ENCODE peak calls at places on chromosome 3, in six cellular contexts. J is activated CD8-positive, alpha-beta T cell treated with anti-CD3 and anti-CD28 coated beads for 36 hours; L is cardiac fibroblast; F is AG09309; U is chondrocyte; X is PC-3. B is an unnamed sample.

GRCh38 chr3:171736556-171736955 is 73.7 kb downstream of the PLD1 start:
- DNase-seq in J (no peak), L (no peak), F (no peak), U (no peak), X (no peak), B (no peak)

GRCh38 chr3:134155456-134155855 is 95.2 kb downstream of the RYK start:
- DNase-seq in J (no peak), L (no peak), F (no peak), U (no peak), X (no peak), B (no peak)

GRCh38 chr3:196553551-196553950 is 14.8 kb downstream of the WDR53 start:
- DNase-seq in J (no peak), L (no peak), F (no peak), U (no peak), X (no peak), B (no peak)

GRCh38 chr3:25781758-25782594 is 1.3 kb downstream of the NGLY1 start:
- DNase-seq in J (no peak), L (no peak), F (no peak), U (no peak), X (no peak), B (peak; percentile 75)

GRCh38 chr3:171712168-171712938 is 97.9 kb downstream of the PLD1 start:
- DNase-seq in J (no peak), L (peak; percentile 38), F (peak; percentile 2), U (no peak), X (no peak), B (no peak)

GRCh38 chr3:33115024-33115768 is 1.4 kb downstream of the CRTAP start:
- DNase-seq in J (no peak), L (peak; percentile 91), F (peak; percentile 77), U (no peak), X (peak; percentile 79), B (no peak)

GRCh38 chr3:21912656-21913055 is 161.6 kb upstream of the ZNF385D start:
- DNase-seq in J (no peak), L (peak; percentile 74), F (no peak), U (no peak), X (no peak), B (no peak)

GRCh38 chr3:127763337-127763736 is 59.0 kb downstream of the MGLL start:
- DNase-seq in J (no peak), L (no peak), F (no peak), U (no peak), X (no peak), B (no peak)

GRCh38 chr3:51691021-51691420 is 15.8 kb upstream of the GRM2 start:
- DNase-seq in J (no peak), L (no peak), F (no peak), U (no peak), X (no peak), B (no peak)

GRCh38 chr3:124615896-124616543 is 114.2 kb upstream of the UMPS start:
- DNase-seq in J (no peak), L (no peak), F (no peak), U (no peak), X (no peak), B (no peak)

DNA sequence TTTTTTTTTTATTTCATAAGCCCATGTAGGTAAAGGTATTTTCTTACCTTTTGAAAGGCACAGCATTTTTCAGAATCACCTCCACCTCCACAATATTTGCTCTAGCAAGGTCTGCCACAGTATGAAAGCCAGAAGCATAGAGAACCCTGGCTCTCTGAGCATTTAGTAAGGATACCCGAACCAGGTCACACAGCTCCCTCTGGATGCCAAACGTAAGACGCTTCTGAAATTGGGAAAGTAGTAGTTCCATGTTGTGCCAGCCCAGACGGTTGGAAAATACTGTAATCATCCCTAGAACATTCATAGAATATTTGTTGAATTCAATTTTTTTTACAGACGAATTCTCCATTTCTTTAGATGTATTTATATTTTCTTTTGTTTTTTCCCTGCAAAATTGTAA is 52.4 kb downstream of the POLQ start:
- DNase-seq in J (no peak), L (peak; percentile 22), F (no peak), U (no peak), X (no peak), B (no peak)
- TF ChIP-seq CTCF in J (no peak), L (no peak), F (peak; percentile 22), U (peak; percentile 52), X (peak; percentile 34), B (no peak)

DNA sequence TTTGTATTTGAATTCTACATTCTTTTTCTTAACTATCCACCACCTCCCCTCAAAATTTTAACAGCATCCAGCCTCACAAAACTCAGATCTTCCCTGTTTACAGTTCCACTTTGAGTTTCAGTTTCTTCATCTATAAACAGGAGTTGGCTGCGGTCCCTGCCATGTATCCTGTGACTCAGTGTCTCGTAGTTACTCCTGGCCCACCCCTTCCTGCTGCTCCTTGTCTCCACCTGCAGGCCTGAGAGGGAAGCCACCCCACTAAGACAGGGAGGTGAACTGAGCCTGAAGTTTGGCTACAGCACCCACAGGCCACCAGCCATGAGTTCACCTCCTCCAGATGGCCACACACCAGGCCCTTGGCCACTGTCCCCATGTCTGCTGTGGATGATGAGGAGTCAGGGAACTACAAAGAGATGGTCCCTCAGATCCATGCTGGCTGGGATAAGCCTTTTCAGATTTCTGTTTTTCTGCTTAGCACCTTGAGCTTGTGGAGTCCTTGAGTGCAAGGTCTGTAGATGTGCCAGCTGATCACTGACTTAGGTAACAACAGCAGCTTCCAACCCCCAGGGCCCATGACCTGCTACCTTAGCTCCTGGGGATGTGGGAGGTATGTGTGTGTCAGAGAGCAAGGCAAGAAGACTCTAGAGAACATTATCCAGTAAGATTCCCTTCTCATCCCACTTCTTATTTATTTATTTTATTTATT is 37.5 kb downstream of the CD86 start:
- DNase-seq in J (peak; percentile 81), L (peak; percentile 29), F (no peak), U (no peak), X (peak; percentile 81), B (peak; percentile 50)
- TF ChIP-seq CTCF in J (peak; percentile 67), L (peak; percentile 60), F (peak; percentile 59), U (peak; percentile 41), X (peak; percentile 88), B (peak; percentile 70)

GRCh38 chr3:168095611-168096209 is at the start of gene GOLIM4:
- DNase-seq in J (peak; percentile 79), L (peak; percentile 98), F (peak; percentile 93), U (peak; percentile 100), X (peak; percentile 97), B (peak; percentile 95)

GRCh38 chr3:168093790-168094189 is 1.9 kb downstream of the GOLIM4 start:
- DNase-seq in J (no peak), L (no peak), F (no peak), U (no peak), X (no peak), B (no peak)

GRCh38 chr3:168096210-168096795 is 579 bp upstream of the GOLIM4 start:
- DNase-seq in J (peak; percentile 53), L (peak; percentile 92), F (peak; percentile 84), U (peak; percentile 82), X (peak; percentile 87), B (peak; percentile 56)

GRCh38 chr3:168094580-168094876 is 1.2 kb downstream of the GOLIM4 start:
- DNase-seq in J (no peak), L (peak; percentile 69), F (no peak), U (peak; percentile 81), X (no peak), B (no peak)

DNA sequence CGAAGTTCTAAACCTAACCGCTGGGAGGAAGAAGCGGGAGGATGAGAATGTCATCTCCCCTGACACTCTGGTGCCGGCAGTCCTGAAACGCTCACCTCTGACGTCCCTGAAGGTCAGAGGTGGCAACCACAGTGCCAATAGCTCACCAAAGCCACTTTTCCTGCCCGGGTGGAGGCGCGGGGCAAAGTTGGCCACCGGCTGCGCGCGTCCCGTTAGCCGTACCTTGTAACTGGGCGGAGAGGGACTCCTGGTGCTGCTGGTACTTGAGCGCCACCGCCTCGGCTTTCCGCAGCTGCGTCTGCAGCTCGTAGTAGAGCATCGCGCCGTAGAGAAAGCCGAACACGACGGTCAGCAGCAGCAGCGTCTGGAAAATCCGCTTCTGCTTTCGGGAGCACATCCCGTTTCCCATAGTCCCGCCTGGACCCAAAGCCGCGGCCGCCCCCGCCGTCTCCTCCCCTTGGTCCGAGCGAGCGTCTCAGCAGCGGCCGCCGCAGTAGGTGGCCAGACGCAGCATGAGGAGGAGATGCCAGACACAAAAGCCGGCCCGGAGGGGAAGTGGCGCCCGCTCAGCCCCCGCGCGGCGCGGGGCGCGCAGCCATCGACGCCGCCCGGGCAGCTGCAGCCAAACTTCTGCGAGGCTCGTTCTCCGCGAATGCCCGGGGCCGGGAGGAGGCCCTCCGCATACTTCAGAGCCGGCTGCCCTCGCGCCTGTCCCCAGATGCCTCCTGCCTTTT is 680 bp downstream of the GOLIM4 start:
- DNase-seq in J (peak; percentile 65), L (peak; percentile 65), F (no peak), U (peak; percentile 91), X (peak; percentile 74), B (peak; percentile 73)
- TF ChIP-seq CTCF in J (no peak), L (peak; percentile 40), F (peak; percentile 39), U (peak; percentile 62), X (peak; percentile 37), B (no peak)

DNA sequence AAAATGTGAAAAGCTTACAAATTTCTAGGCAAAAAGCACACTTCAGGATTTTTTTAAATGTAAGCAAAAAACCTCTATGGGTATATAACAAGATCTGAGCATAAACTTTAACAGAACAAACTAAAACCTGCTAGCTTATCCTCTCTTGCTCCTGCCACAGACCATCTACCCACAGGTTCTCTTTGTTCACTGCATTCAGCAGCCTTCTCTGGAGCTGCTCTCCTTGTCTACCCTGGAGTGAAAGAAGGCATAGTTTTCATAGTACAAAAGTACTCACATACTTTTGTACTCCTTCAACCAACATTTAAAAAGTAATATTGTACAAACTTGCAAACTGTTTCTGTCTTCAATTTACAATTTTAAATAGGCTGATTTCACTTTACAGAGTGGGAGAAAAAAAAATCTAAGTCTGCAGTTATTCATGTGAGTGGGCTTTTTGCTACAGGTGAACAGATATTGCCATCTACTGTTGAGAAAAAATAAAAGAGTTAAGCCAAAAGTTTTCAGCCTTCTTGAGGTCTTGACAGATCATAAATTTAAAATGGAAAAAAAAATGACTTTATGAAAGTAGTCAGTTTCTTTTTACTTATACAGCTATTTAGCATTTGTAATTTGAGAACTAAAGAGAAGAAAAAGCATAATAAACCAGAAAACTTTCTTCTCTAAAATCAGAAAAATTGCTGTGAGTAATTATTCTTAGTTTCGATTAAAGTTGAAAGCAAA is 20.4 kb downstream of the TERC start:
- DNase-seq in J (no peak), L (peak; percentile 68), F (no peak), U (no peak), X (peak; percentile 66), B (no peak)
- TF ChIP-seq CTCF in J (peak; percentile 37), L (peak; percentile 31), F (peak; percentile 37), U (peak; percentile 85), X (peak; percentile 83), B (peak; percentile 4)

GRCh38 chr3:54999159-54999558 is 71.3 kb upstream of the LRTM1 start:
- DNase-seq in J (no peak), L (peak; percentile 88), F (peak; percentile 80), U (no peak), X (peak; percentile 65), B (no peak)
- TF ChIP-seq CTCF in J (no peak), L (peak; percentile 56), F (peak; percentile 66), U (peak; percentile 76), X (peak; percentile 51), B (no peak)

DNA sequence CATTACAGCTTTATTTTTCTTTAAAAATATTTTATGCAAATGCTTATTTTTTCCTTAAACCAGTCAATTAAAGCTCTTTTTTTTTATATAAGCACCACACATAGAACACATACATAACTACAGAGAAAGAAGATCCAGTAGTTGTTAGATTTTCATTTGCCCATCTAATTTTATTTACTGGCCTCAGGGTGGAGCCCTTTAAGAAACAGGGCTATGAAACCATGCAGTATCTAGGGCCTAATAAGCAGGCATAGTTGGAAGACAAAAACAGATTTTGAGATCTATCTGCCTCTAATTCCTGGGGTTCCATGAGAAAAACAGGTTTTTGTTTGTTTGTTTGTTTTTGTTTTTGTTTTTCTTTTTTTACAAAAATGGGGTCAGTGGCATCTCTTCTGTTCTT is 120.6 kb downstream of the BCHE start:
- DNase-seq in J (no peak), L (no peak), F (no peak), U (no peak), X (no peak), B (no peak)
- TF ChIP-seq CTCF in J (no peak), L (no peak), F (no peak), U (no peak), X (no peak), B (no peak)